ENCODE peak calls at places on chromosomes 16 and 17, in nine cellular contexts. B is RWPE1, E is kidney tubule cell, O is tibial nerve, C is fibroblast of pulmonary artery, X is GM23338, I is Calu3, K is T-helper 17 cell, D is head of caudate nucleus. Q is an unnamed sample.

GRCh38 chr16:46658925-46659324 is 30.1 kb downstream of the VPS35 start:
- DNase-seq in B (no peak), E (no peak), O (no peak), C (no peak), X (no peak), I (no peak), K (no peak), D (peak), Q (no peak)

GRCh38 chr16:67023689-67024088 is 5.3 kb upstream of the CBFB start:
- DNase-seq in B (no peak), E (no peak), O (no peak), C (no peak), X (no peak), I (no peak), K (no peak), D (no peak), Q (no peak)

GRCh38 chr16:74898667-74899066 is 86.3 kb downstream of the WDR59 start:
- DNase-seq in B (no peak), E (no peak), O (no peak), C (no peak), X (no peak), I (no peak), K (no peak), D (no peak), Q (no peak)

GRCh38 chr17:22512506-22512905 is 820.2 kb downstream of the KCNJ18 start:
- DNase-seq in B (no peak), E (no peak), O (no peak), C (no peak), X (no peak), I (no peak), K (no peak), D (no peak), Q (no peak)

GRCh38 chr16:88505405-88506082 is 52.5 kb downstream of the ZFPM1 start:
- DNase-seq in B (peak), E (peak), O (no peak), C (peak), X (peak), I (peak), K (peak), D (no peak), Q (peak)

GRCh38 chr17:60128171-60128859 is 21.5 kb upstream of the CA4 start:
- DNase-seq in B (no peak), E (no peak), O (no peak), C (no peak), X (no peak), I (no peak), K (no peak), D (no peak), Q (no peak)

GRCh38 chr17:1646199-1646875 is 805 bp upstream of the SCARF1 start:
- DNase-seq in B (no peak), E (no peak), O (no peak), C (no peak), X (no peak), I (no peak), K (no peak), D (no peak), Q (no peak)

GRCh38 chr17:18331879-18332278 is 16.8 kb downstream of the SMCR8 start:
- DNase-seq in B (no peak), E (no peak), O (no peak), C (no peak), X (no peak), I (no peak), K (no peak), D (no peak), Q (no peak)

GRCh38 chr17:47665655-47666054 is 15.9 kb downstream of the KPNB1 start:
- DNase-seq in B (no peak), E (no peak), O (no peak), C (peak), X (no peak), I (no peak), K (no peak), D (no peak), Q (no peak)

GRCh38 chr16:86403056-86403455 is 107.3 kb upstream of the FOXF1 start:
- DNase-seq in B (no peak), E (no peak), O (no peak), C (no peak), X (no peak), I (no peak), K (no peak), D (no peak), Q (no peak)

GRCh38 chr16:66473654-66474519 is 46.8 kb downstream of the BEAN1 start:
- DNase-seq in B (no peak), E (peak), O (no peak), C (no peak), X (no peak), I (no peak), K (no peak), D (no peak), Q (no peak)

GRCh38 chr16:47143677-47144558 is at the start of gene NETO2:
- DNase-seq in B (peak), E (peak), O (no peak), C (peak), X (peak), I (peak), K (peak), D (peak), Q (peak)

GRCh38 chr16:12729448-12729847 is 74.2 kb downstream of the CPPED1 start:
- DNase-seq in B (no peak), E (peak), O (no peak), C (peak), X (no peak), I (no peak), K (no peak), D (no peak), Q (no peak)

GRCh38 chr16:977096-977701 is 4.4 kb upstream of the SOX8 start:
- DNase-seq in B (no peak), E (no peak), O (no peak), C (no peak), X (no peak), I (no peak), K (no peak), D (no peak), Q (no peak)

GRCh38 chr16:59698341-59698979 is 964.3 kb upstream of the GOT2 start:
- DNase-seq in B (peak), E (no peak), O (no peak), C (peak), X (no peak), I (no peak), K (no peak), D (no peak), Q (no peak)

GRCh38 chr17:69712801-69713311 is 298.4 kb downstream of the MAP2K6 start:
- DNase-seq in B (no peak), E (no peak), O (no peak), C (no peak), X (no peak), I (no peak), K (no peak), D (no peak), Q (no peak)

Q was measured in T-helper 9 cell.